ENCODE peak calls at places on chromosomes 7 and 10, in six cellular contexts. O is endodermal cell, U is left lung, V is esophagus squamous epithelium, B is IMR-90, S is pancreas. R is an unnamed sample.

GRCh38 chr7:80916770-80917681 is 1.8 kb downstream of the SEMA3C start:
- DNase-seq in O (no peak), U (no peak), V (no peak), B (peak; percentile 89), S (no peak), R (peak; percentile 70)

GRCh38 chr7:83337050-83337449 is 174.4 kb upstream of the PCLO start:
- DNase-seq in O (no peak), U (no peak), V (no peak), B (no peak), S (no peak), R (no peak)

GRCh38 chr7:2046581-2047271 is 186.0 kb downstream of the MAD1L1 start:
- DNase-seq in O (no peak), U (peak; percentile 68), V (no peak), B (no peak), S (no peak), R (no peak)

GRCh38 chr7:157033483-157034473 is 23.3 kb upstream of the MNX1 start:
- DNase-seq in O (peak; percentile 36), U (no peak), V (no peak), B (no peak), S (no peak), R (no peak)

GRCh38 chr7:5330288-5330687 is 47.5 kb downstream of the SLC29A4 start:
- DNase-seq in O (no peak), U (peak; percentile 23), V (no peak), B (no peak), S (no peak), R (no peak)

GRCh38 chr10:7475046-7475860 is 64.4 kb upstream of the SFMBT2 start:
- DNase-seq in O (peak; percentile 79), U (no peak), V (no peak), B (no peak), S (peak; percentile 38), R (no peak)

GRCh38 chr10:31947144-31947926 is 18.7 kb upstream of the ARHGAP12 start:
- DNase-seq in O (no peak), U (no peak), V (no peak), B (peak; percentile 95), S (peak; percentile 44), R (peak; percentile 83)

GRCh38 chr10:34319197-34319846 is 495.8 kb downstream of the PARD3 start:
- DNase-seq in O (no peak), U (no peak), V (no peak), B (peak; percentile 97), S (peak; percentile 79), R (peak; percentile 75)

GRCh38 chr10:86733260-86733671 is 23.2 kb upstream of the BMPR1A start:
- DNase-seq in O (no peak), U (no peak), V (no peak), B (peak; percentile 8), S (no peak), R (no peak)

GRCh38 chr10:110016037-110016436 is 8.3 kb downstream of the ADD3 start:
- DNase-seq in O (peak; percentile 68), U (no peak), V (no peak), B (peak; percentile 28), S (no peak), R (no peak)

GRCh38 chr10:23818484-23818883 is 379.6 kb downstream of the OTUD1 start:
- DNase-seq in O (peak; percentile 59), U (no peak), V (no peak), B (no peak), S (no peak), R (no peak)

GRCh38 chr7:156693627-156694026 is 53.1 kb downstream of the RNF32 start:
- DNase-seq in O (no peak), U (no peak), V (no peak), B (no peak), S (no peak), R (no peak)

GRCh38 chr10:17836917-17837316 is 27.8 kb downstream of the MRC1 start:
- DNase-seq in O (peak; percentile 86), U (no peak), V (no peak), B (peak; percentile 62), S (peak; percentile 50), R (no peak)

GRCh38 chr7:41878331-41879112 is 175.6 kb upstream of the INHBA start:
- DNase-seq in O (no peak), U (no peak), V (no peak), B (no peak), S (no peak), R (no peak)

GRCh38 chr7:80063855-80064254 is 70.8 kb upstream of the GNAI1 start:
- DNase-seq in O (no peak), U (no peak), V (no peak), B (no peak), S (no peak), R (no peak)

GRCh38 chr7:150383710-150384397 is 4.7 kb downstream of the ZNF775 start:
- DNase-seq in O (peak; percentile 99), U (peak; percentile 62), V (no peak), B (no peak), S (peak; percentile 43), R (no peak)

GRCh38 chr7:131327626-131328386 is at the start of gene MKLN1:
- DNase-seq in O (peak; percentile 95), U (peak; percentile 99), V (peak; percentile 51), B (peak; percentile 85), S (peak; percentile 92), R (peak; percentile 87)

GRCh38 chr10:43255644-43256431 is 11.0 kb downstream of the RASGEF1A start:
- DNase-seq in O (peak; percentile 87), U (peak; percentile 62), V (no peak), B (no peak), S (peak; percentile 18), R (no peak)

GRCh38 chr7:26346611-26347200 is 55.0 kb downstream of the SNX10 start:
- DNase-seq in O (no peak), U (no peak), V (no peak), B (peak; percentile 2), S (peak; percentile 53), R (peak; percentile 85)

GRCh38 chr7:87212478-87212877 is 7.1 kb downstream of the TMEM243 start:
- DNase-seq in O (no peak), U (no peak), V (no peak), B (no peak), S (no peak), R (no peak)

GRCh38 chr10:12188656-12189055 is 7.0 kb downstream of the NUDT5 start:
- DNase-seq in O (no peak), U (no peak), V (no peak), B (no peak), S (no peak), R (no peak)

GRCh38 chr10:132499367-132499685 is 38.3 kb upstream of the INPP5A start:
- DNase-seq in O (no peak), U (peak; percentile 34), V (no peak), B (no peak), S (no peak), R (no peak)

GRCh38 chr10:61389887-61390286 is 63.3 kb downstream of the TMEM26 start:
- DNase-seq in O (no peak), U (no peak), V (no peak), B (no peak), S (no peak), R (no peak)

GRCh38 chr10:113007821-113008220 is 57.8 kb downstream of the TCF7L2 start:
- DNase-seq in O (no peak), U (no peak), V (no peak), B (no peak), S (no peak), R (no peak)

GRCh38 chr7:35799846-35800717 is 775 bp upstream of the SEPTIN7 start:
- DNase-seq in O (peak; percentile 97), U (peak; percentile 94), V (peak; percentile 61), B (peak; percentile 82), S (peak; percentile 86), R (peak; percentile 73)

GRCh38 chr10:25508112-25508815 is 333.5 kb downstream of the GPR158 start:
- DNase-seq in O (no peak), U (no peak), V (no peak), B (no peak), S (no peak), R (no peak)

GRCh38 chr7:28778781-28779180 is 179.3 kb downstream of the TRIL start:
- DNase-seq in O (no peak), U (no peak), V (no peak), B (peak; percentile 41), S (no peak), R (no peak)

GRCh38 chr10:113709221-113709838 is 29.6 kb downstream of the CASP7 start:
- DNase-seq in O (no peak), U (no peak), V (no peak), B (peak; percentile 85), S (no peak), R (no peak)

GRCh38 chr7:142528608-142529408 is 220.5 kb upstream of the PRSS1 start:
- DNase-seq in O (no peak), U (no peak), V (no peak), B (no peak), S (no peak), R (no peak)

GRCh38 chr7:142519790-142520078 is 229.5 kb upstream of the PRSS1 start:
- DNase-seq in O (no peak), U (no peak), V (no peak), B (no peak), S (no peak), R (no peak)

GRCh38 chr7:142519077-142519789 is 230.0 kb upstream of the PRSS1 start:
- DNase-seq in O (no peak), U (no peak), V (no peak), B (peak; percentile 40), S (no peak), R (no peak)

GRCh38 chr7:142523821-142524460 is 225.3 kb upstream of the PRSS1 start:
- DNase-seq in O (no peak), U (no peak), V (no peak), B (no peak), S (no peak), R (no peak)
- TF ChIP-seq CTCF in O (peak; percentile 44), U (no peak), V (no peak), B (peak; percentile 22), S (no peak), R (no peak)

GRCh38 chr10:68145705-68146104 is 36.4 kb downstream of the MYPN start:
- DNase-seq in O (no peak), U (no peak), V (no peak), B (no peak), S (no peak), R (no peak)
- H3K27ac ChIP-seq in O (no peak overlapping the region), U (no peak overlapping the region), V (no peak overlapping the region), B (no peak overlapping the region), S (no peak overlapping the region), R (no peak overlapping the region)

GRCh38 chr10:84008878-84009277 is 130.4 kb upstream of the GHITM start:
- DNase-seq in O (peak; percentile 83), U (no peak), V (no peak), B (no peak), S (no peak), R (peak; percentile 20)
- TF ChIP-seq CTCF in O (peak; percentile 97), U (peak; percentile 42), V (no peak), B (peak; percentile 39), S (peak; percentile 27), R (peak; percentile 58)

GRCh38 chr10:118957966-118958365 is 71.5 kb upstream of the NANOS1 start:
- DNase-seq in O (no peak), U (no peak), V (no peak), B (no peak), S (no peak), R (no peak)

GRCh38 chr10:118956253-118957140 is 73.0 kb upstream of the NANOS1 start:
- DNase-seq in O (peak; percentile 49), U (no peak), V (no peak), B (no peak), S (no peak), R (no peak)

GRCh38 chr10:118955531-118956252 is 73.8 kb upstream of the NANOS1 start:
- DNase-seq in O (peak; percentile 56), U (no peak), V (no peak), B (no peak), S (no peak), R (no peak)

GRCh38 chr10:118958559-118958958 is 71.0 kb upstream of the NANOS1 start:
- DNase-seq in O (no peak), U (no peak), V (no peak), B (no peak), S (no peak), R (no peak)

GRCh38 chr10:118957141-118957825 is 72.2 kb upstream of the NANOS1 start:
- DNase-seq in O (peak; percentile 42), U (no peak), V (no peak), B (no peak), S (no peak), R (no peak)
- H3K27ac ChIP-seq in O (no peak overlapping the region), U (no peak overlapping the region), V (no peak overlapping the region), B (no peak overlapping the region), S (no peak overlapping the region), R (no peak overlapping the region)

R was measured in RWPE1.